ENCODE peak calls at places on chromosomes 1 and 21, in ten cellular contexts. One of them, this sample, is unnamed.

GRCh38 chr21:33940846-33941245 is 25.2 kb upstream of the ATP5PO start:
- DNase-seq in HEK293T: no peak
- DNase-seq in fibroblast of the aortic adventitia: no peak
- DNase-seq in activated CD4-positive, alpha-beta T cell treated with anti-CD3 and anti-CD28 coated beads for 4 hours: no peak
- DNase-seq in NCI-H774: no peak
- DNase-seq in mucosa of gallbladder: no peak
- DNase-seq in activated T-helper 1 cell treated with anti-CD3 and anti-CD28 coated beads, Interleukin-12 subunit alpha, Interleukin-12 subunit beta, Interleukin-2, Interleukin-4 antibody, amounts not matched to agents 30 ng/mL and 10 ng/mL and 1 ng/mL, durations not matched to agents 14 hours and 24 hours and 36 hours: no peak
- DNase-seq in NCI-H2171: no peak
- DNase-seq in dorsolateral prefrontal cortex: no peak
- DNase-seq in activated CD8-positive, alpha-beta T cell treated with anti-CD3 and anti-CD28 coated beads for 36 hours: no peak
- DNase-seq in this sample: no peak

GRCh38 chr1:195664628-195665027 is 943.6 kb downstream of the KCNT2 start:
- DNase-seq in HEK293T: no peak
- DNase-seq in fibroblast of the aortic adventitia: peak
- DNase-seq in activated CD4-positive, alpha-beta T cell treated with anti-CD3 and anti-CD28 coated beads for 4 hours: no peak
- DNase-seq in NCI-H774: no peak
- DNase-seq in mucosa of gallbladder: peak
- DNase-seq in activated T-helper 1 cell treated with anti-CD3 and anti-CD28 coated beads, Interleukin-12 subunit alpha, Interleukin-12 subunit beta, Interleukin-2, Interleukin-4 antibody, amounts not matched to agents 30 ng/mL and 10 ng/mL and 1 ng/mL, durations not matched to agents 14 hours and 24 hours and 36 hours: no peak
- DNase-seq in NCI-H2171: no peak
- DNase-seq in dorsolateral prefrontal cortex: no peak
- DNase-seq in activated CD8-positive, alpha-beta T cell treated with anti-CD3 and anti-CD28 coated beads for 36 hours: no peak
- DNase-seq in this sample: no peak

GRCh38 chr1:228004331-228004871 is 2.4 kb upstream of the WNT3A start:
- DNase-seq in HEK293T: peak
- DNase-seq in fibroblast of the aortic adventitia: no peak
- DNase-seq in activated CD4-positive, alpha-beta T cell treated with anti-CD3 and anti-CD28 coated beads for 4 hours: no peak
- DNase-seq in NCI-H774: no peak
- DNase-seq in mucosa of gallbladder: no peak
- DNase-seq in activated T-helper 1 cell treated with anti-CD3 and anti-CD28 coated beads, Interleukin-12 subunit alpha, Interleukin-12 subunit beta, Interleukin-2, Interleukin-4 antibody, amounts not matched to agents 30 ng/mL and 10 ng/mL and 1 ng/mL, durations not matched to agents 14 hours and 24 hours and 36 hours: no peak
- DNase-seq in NCI-H2171: no peak
- DNase-seq in dorsolateral prefrontal cortex: no peak
- DNase-seq in activated CD8-positive, alpha-beta T cell treated with anti-CD3 and anti-CD28 coated beads for 36 hours: peak
- DNase-seq in this sample: no peak

GRCh38 chr1:184225501-184226487 is 161.0 kb upstream of the C1orf21 start:
- DNase-seq in HEK293T: no peak
- DNase-seq in fibroblast of the aortic adventitia: no peak
- DNase-seq in activated CD4-positive, alpha-beta T cell treated with anti-CD3 and anti-CD28 coated beads for 4 hours: no peak
- DNase-seq in NCI-H774: no peak
- DNase-seq in mucosa of gallbladder: no peak
- DNase-seq in activated T-helper 1 cell treated with anti-CD3 and anti-CD28 coated beads, Interleukin-12 subunit alpha, Interleukin-12 subunit beta, Interleukin-2, Interleukin-4 antibody, amounts not matched to agents 30 ng/mL and 10 ng/mL and 1 ng/mL, durations not matched to agents 14 hours and 24 hours and 36 hours: no peak
- DNase-seq in NCI-H2171: no peak
- DNase-seq in dorsolateral prefrontal cortex: peak
- DNase-seq in activated CD8-positive, alpha-beta T cell treated with anti-CD3 and anti-CD28 coated beads for 36 hours: no peak
- DNase-seq in this sample: no peak

GRCh38 chr1:212270564-212270963 is 14.6 kb upstream of the PPP2R5A start:
- DNase-seq in HEK293T: no peak
- DNase-seq in fibroblast of the aortic adventitia: no peak
- DNase-seq in activated CD4-positive, alpha-beta T cell treated with anti-CD3 and anti-CD28 coated beads for 4 hours: no peak
- DNase-seq in NCI-H774: no peak
- DNase-seq in mucosa of gallbladder: no peak
- DNase-seq in activated T-helper 1 cell treated with anti-CD3 and anti-CD28 coated beads, Interleukin-12 subunit alpha, Interleukin-12 subunit beta, Interleukin-2, Interleukin-4 antibody, amounts not matched to agents 30 ng/mL and 10 ng/mL and 1 ng/mL, durations not matched to agents 14 hours and 24 hours and 36 hours: no peak
- DNase-seq in NCI-H2171: no peak
- DNase-seq in dorsolateral prefrontal cortex: no peak
- DNase-seq in activated CD8-positive, alpha-beta T cell treated with anti-CD3 and anti-CD28 coated beads for 36 hours: no peak
- DNase-seq in this sample: no peak

GRCh38 chr1:168304865-168305264 is 24.2 kb downstream of the TBX19 start:
- DNase-seq in HEK293T: no peak
- DNase-seq in fibroblast of the aortic adventitia: no peak
- DNase-seq in activated CD4-positive, alpha-beta T cell treated with anti-CD3 and anti-CD28 coated beads for 4 hours: no peak
- DNase-seq in NCI-H774: no peak
- DNase-seq in mucosa of gallbladder: no peak
- DNase-seq in activated T-helper 1 cell treated with anti-CD3 and anti-CD28 coated beads, Interleukin-12 subunit alpha, Interleukin-12 subunit beta, Interleukin-2, Interleukin-4 antibody, amounts not matched to agents 30 ng/mL and 10 ng/mL and 1 ng/mL, durations not matched to agents 14 hours and 24 hours and 36 hours: no peak
- DNase-seq in NCI-H2171: peak
- DNase-seq in dorsolateral prefrontal cortex: no peak
- DNase-seq in activated CD8-positive, alpha-beta T cell treated with anti-CD3 and anti-CD28 coated beads for 36 hours: no peak
- DNase-seq in this sample: no peak

GRCh38 chr1:163071381-163072255 is 2.5 kb downstream of the RGS4 start:
- DNase-seq in HEK293T: peak
- DNase-seq in fibroblast of the aortic adventitia: peak
- DNase-seq in activated CD4-positive, alpha-beta T cell treated with anti-CD3 and anti-CD28 coated beads for 4 hours: no peak
- DNase-seq in NCI-H774: peak
- DNase-seq in mucosa of gallbladder: peak
- DNase-seq in activated T-helper 1 cell treated with anti-CD3 and anti-CD28 coated beads, Interleukin-12 subunit alpha, Interleukin-12 subunit beta, Interleukin-2, Interleukin-4 antibody, amounts not matched to agents 30 ng/mL and 10 ng/mL and 1 ng/mL, durations not matched to agents 14 hours and 24 hours and 36 hours: peak
- DNase-seq in NCI-H2171: peak
- DNase-seq in dorsolateral prefrontal cortex: no peak
- DNase-seq in activated CD8-positive, alpha-beta T cell treated with anti-CD3 and anti-CD28 coated beads for 36 hours: peak
- DNase-seq in this sample: peak

GRCh38 chr1:73044241-73044640 is 761.9 kb upstream of the NEGR1 start:
- DNase-seq in HEK293T: no peak
- DNase-seq in fibroblast of the aortic adventitia: no peak
- DNase-seq in activated CD4-positive, alpha-beta T cell treated with anti-CD3 and anti-CD28 coated beads for 4 hours: no peak
- DNase-seq in NCI-H774: no peak
- DNase-seq in mucosa of gallbladder: no peak
- DNase-seq in activated T-helper 1 cell treated with anti-CD3 and anti-CD28 coated beads, Interleukin-12 subunit alpha, Interleukin-12 subunit beta, Interleukin-2, Interleukin-4 antibody, amounts not matched to agents 30 ng/mL and 10 ng/mL and 1 ng/mL, durations not matched to agents 14 hours and 24 hours and 36 hours: no peak
- DNase-seq in NCI-H2171: no peak
- DNase-seq in dorsolateral prefrontal cortex: peak
- DNase-seq in activated CD8-positive, alpha-beta T cell treated with anti-CD3 and anti-CD28 coated beads for 36 hours: no peak
- DNase-seq in this sample: no peak

GRCh38 chr1:37858931-37859506 is 373 bp downstream of the MTF1 start:
- DNase-seq in HEK293T: no peak
- DNase-seq in fibroblast of the aortic adventitia: peak
- DNase-seq in activated CD4-positive, alpha-beta T cell treated with anti-CD3 and anti-CD28 coated beads for 4 hours: no peak
- DNase-seq in NCI-H774: no peak
- DNase-seq in mucosa of gallbladder: no peak
- DNase-seq in activated T-helper 1 cell treated with anti-CD3 and anti-CD28 coated beads, Interleukin-12 subunit alpha, Interleukin-12 subunit beta, Interleukin-2, Interleukin-4 antibody, amounts not matched to agents 30 ng/mL and 10 ng/mL and 1 ng/mL, durations not matched to agents 14 hours and 24 hours and 36 hours: peak
- DNase-seq in NCI-H2171: peak
- DNase-seq in dorsolateral prefrontal cortex: no peak
- DNase-seq in activated CD8-positive, alpha-beta T cell treated with anti-CD3 and anti-CD28 coated beads for 36 hours: peak
- DNase-seq in this sample: no peak

GRCh38 chr1:159250817-159251216 is 46.1 kb downstream of the ACKR1 start:
- DNase-seq in HEK293T: no peak
- DNase-seq in fibroblast of the aortic adventitia: no peak
- DNase-seq in activated CD4-positive, alpha-beta T cell treated with anti-CD3 and anti-CD28 coated beads for 4 hours: no peak
- DNase-seq in NCI-H774: no peak
- DNase-seq in mucosa of gallbladder: no peak
- DNase-seq in activated T-helper 1 cell treated with anti-CD3 and anti-CD28 coated beads, Interleukin-12 subunit alpha, Interleukin-12 subunit beta, Interleukin-2, Interleukin-4 antibody, amounts not matched to agents 30 ng/mL and 10 ng/mL and 1 ng/mL, durations not matched to agents 14 hours and 24 hours and 36 hours: no peak
- DNase-seq in NCI-H2171: no peak
- DNase-seq in dorsolateral prefrontal cortex: no peak
- DNase-seq in activated CD8-positive, alpha-beta T cell treated with anti-CD3 and anti-CD28 coated beads for 36 hours: no peak
- DNase-seq in this sample: no peak

GRCh38 chr1:14071581-14071980 is 371.6 kb downstream of the PRDM2 start:
- DNase-seq in HEK293T: no peak
- DNase-seq in fibroblast of the aortic adventitia: no peak
- DNase-seq in activated CD4-positive, alpha-beta T cell treated with anti-CD3 and anti-CD28 coated beads for 4 hours: no peak
- DNase-seq in NCI-H774: no peak
- DNase-seq in mucosa of gallbladder: no peak
- DNase-seq in activated T-helper 1 cell treated with anti-CD3 and anti-CD28 coated beads, Interleukin-12 subunit alpha, Interleukin-12 subunit beta, Interleukin-2, Interleukin-4 antibody, amounts not matched to agents 30 ng/mL and 10 ng/mL and 1 ng/mL, durations not matched to agents 14 hours and 24 hours and 36 hours: no peak
- DNase-seq in NCI-H2171: no peak
- DNase-seq in dorsolateral prefrontal cortex: no peak
- DNase-seq in activated CD8-positive, alpha-beta T cell treated with anti-CD3 and anti-CD28 coated beads for 36 hours: no peak
- DNase-seq in this sample: no peak

GRCh38 chr1:227786673-227787512 is 28.6 kb upstream of the PRSS38 start:
- DNase-seq in HEK293T: no peak
- DNase-seq in fibroblast of the aortic adventitia: no peak
- DNase-seq in activated CD4-positive, alpha-beta T cell treated with anti-CD3 and anti-CD28 coated beads for 4 hours: no peak
- DNase-seq in NCI-H774: no peak
- DNase-seq in mucosa of gallbladder: peak
- DNase-seq in activated T-helper 1 cell treated with anti-CD3 and anti-CD28 coated beads, Interleukin-12 subunit alpha, Interleukin-12 subunit beta, Interleukin-2, Interleukin-4 antibody, amounts not matched to agents 30 ng/mL and 10 ng/mL and 1 ng/mL, durations not matched to agents 14 hours and 24 hours and 36 hours: no peak
- DNase-seq in NCI-H2171: no peak
- DNase-seq in dorsolateral prefrontal cortex: no peak
- DNase-seq in activated CD8-positive, alpha-beta T cell treated with anti-CD3 and anti-CD28 coated beads for 36 hours: no peak
- DNase-seq in this sample: no peak

GRCh38 chr21:44401386-44402160 is 48.2 kb downstream of the TRPM2 start:
- DNase-seq in HEK293T: no peak
- DNase-seq in fibroblast of the aortic adventitia: no peak
- DNase-seq in activated CD4-positive, alpha-beta T cell treated with anti-CD3 and anti-CD28 coated beads for 4 hours: no peak
- DNase-seq in NCI-H774: no peak
- DNase-seq in mucosa of gallbladder: peak
- DNase-seq in activated T-helper 1 cell treated with anti-CD3 and anti-CD28 coated beads, Interleukin-12 subunit alpha, Interleukin-12 subunit beta, Interleukin-2, Interleukin-4 antibody, amounts not matched to agents 30 ng/mL and 10 ng/mL and 1 ng/mL, durations not matched to agents 14 hours and 24 hours and 36 hours: no peak
- DNase-seq in NCI-H2171: no peak
- DNase-seq in dorsolateral prefrontal cortex: peak
- DNase-seq in activated CD8-positive, alpha-beta T cell treated with anti-CD3 and anti-CD28 coated beads for 36 hours: no peak
- DNase-seq in this sample: no peak

GRCh38 chr1:5943373-5944068 is 48.7 kb downstream of the NPHP4 start:
- DNase-seq in HEK293T: no peak
- DNase-seq in fibroblast of the aortic adventitia: no peak
- DNase-seq in activated CD4-positive, alpha-beta T cell treated with anti-CD3 and anti-CD28 coated beads for 4 hours: no peak
- DNase-seq in NCI-H774: no peak
- DNase-seq in mucosa of gallbladder: no peak
- DNase-seq in activated T-helper 1 cell treated with anti-CD3 and anti-CD28 coated beads, Interleukin-12 subunit alpha, Interleukin-12 subunit beta, Interleukin-2, Interleukin-4 antibody, amounts not matched to agents 30 ng/mL and 10 ng/mL and 1 ng/mL, durations not matched to agents 14 hours and 24 hours and 36 hours: no peak
- DNase-seq in NCI-H2171: no peak
- DNase-seq in dorsolateral prefrontal cortex: peak
- DNase-seq in activated CD8-positive, alpha-beta T cell treated with anti-CD3 and anti-CD28 coated beads for 36 hours: no peak
- DNase-seq in this sample: no peak

GRCh38 chr1:171803056-171803455 is 21.6 kb downstream of the METTL13 start:
- DNase-seq in HEK293T: no peak
- DNase-seq in fibroblast of the aortic adventitia: peak
- DNase-seq in activated CD4-positive, alpha-beta T cell treated with anti-CD3 and anti-CD28 coated beads for 4 hours: no peak
- DNase-seq in NCI-H774: no peak
- DNase-seq in mucosa of gallbladder: no peak
- DNase-seq in activated T-helper 1 cell treated with anti-CD3 and anti-CD28 coated beads, Interleukin-12 subunit alpha, Interleukin-12 subunit beta, Interleukin-2, Interleukin-4 antibody, amounts not matched to agents 30 ng/mL and 10 ng/mL and 1 ng/mL, durations not matched to agents 14 hours and 24 hours and 36 hours: no peak
- DNase-seq in NCI-H2171: no peak
- DNase-seq in dorsolateral prefrontal cortex: no peak
- DNase-seq in activated CD8-positive, alpha-beta T cell treated with anti-CD3 and anti-CD28 coated beads for 36 hours: no peak
- DNase-seq in this sample: no peak

GRCh38 chr1:31746687-31747086 is 17.5 kb downstream of the ADGRB2 start:
- DNase-seq in HEK293T: no peak
- DNase-seq in fibroblast of the aortic adventitia: peak
- DNase-seq in activated CD4-positive, alpha-beta T cell treated with anti-CD3 and anti-CD28 coated beads for 4 hours: no peak
- DNase-seq in NCI-H774: no peak
- DNase-seq in mucosa of gallbladder: no peak
- DNase-seq in activated T-helper 1 cell treated with anti-CD3 and anti-CD28 coated beads, Interleukin-12 subunit alpha, Interleukin-12 subunit beta, Interleukin-2, Interleukin-4 antibody, amounts not matched to agents 30 ng/mL and 10 ng/mL and 1 ng/mL, durations not matched to agents 14 hours and 24 hours and 36 hours: no peak
- DNase-seq in NCI-H2171: no peak
- DNase-seq in dorsolateral prefrontal cortex: no peak
- DNase-seq in activated CD8-positive, alpha-beta T cell treated with anti-CD3 and anti-CD28 coated beads for 36 hours: peak
- DNase-seq in this sample: no peak

GRCh38 chr1:94862718-94863117 is 42.6 kb downstream of the SLC44A3 start:
- DNase-seq in HEK293T: no peak
- DNase-seq in fibroblast of the aortic adventitia: no peak
- DNase-seq in activated CD4-positive, alpha-beta T cell treated with anti-CD3 and anti-CD28 coated beads for 4 hours: no peak
- DNase-seq in NCI-H774: no peak
- DNase-seq in mucosa of gallbladder: no peak
- DNase-seq in activated T-helper 1 cell treated with anti-CD3 and anti-CD28 coated beads, Interleukin-12 subunit alpha, Interleukin-12 subunit beta, Interleukin-2, Interleukin-4 antibody, amounts not matched to agents 30 ng/mL and 10 ng/mL and 1 ng/mL, durations not matched to agents 14 hours and 24 hours and 36 hours: no peak
- DNase-seq in NCI-H2171: no peak
- DNase-seq in dorsolateral prefrontal cortex: no peak
- DNase-seq in activated CD8-positive, alpha-beta T cell treated with anti-CD3 and anti-CD28 coated beads for 36 hours: no peak
- DNase-seq in this sample: no peak

GRCh38 chr1:224333939-224334701 is 4.1 kb upstream of the NVL start:
- DNase-seq in HEK293T: no peak
- DNase-seq in fibroblast of the aortic adventitia: peak
- DNase-seq in activated CD4-positive, alpha-beta T cell treated with anti-CD3 and anti-CD28 coated beads for 4 hours: no peak
- DNase-seq in NCI-H774: no peak
- DNase-seq in mucosa of gallbladder: no peak
- DNase-seq in activated T-helper 1 cell treated with anti-CD3 and anti-CD28 coated beads, Interleukin-12 subunit alpha, Interleukin-12 subunit beta, Interleukin-2, Interleukin-4 antibody, amounts not matched to agents 30 ng/mL and 10 ng/mL and 1 ng/mL, durations not matched to agents 14 hours and 24 hours and 36 hours: no peak
- DNase-seq in NCI-H2171: no peak
- DNase-seq in dorsolateral prefrontal cortex: no peak
- DNase-seq in activated CD8-positive, alpha-beta T cell treated with anti-CD3 and anti-CD28 coated beads for 36 hours: no peak
- DNase-seq in this sample: no peak

GRCh38 chr1:168468042-168468809 is 75.6 kb downstream of the XCL2 start:
- DNase-seq in HEK293T: no peak
- DNase-seq in fibroblast of the aortic adventitia: peak
- DNase-seq in activated CD4-positive, alpha-beta T cell treated with anti-CD3 and anti-CD28 coated beads for 4 hours: no peak
- DNase-seq in NCI-H774: no peak
- DNase-seq in mucosa of gallbladder: no peak
- DNase-seq in activated T-helper 1 cell treated with anti-CD3 and anti-CD28 coated beads, Interleukin-12 subunit alpha, Interleukin-12 subunit beta, Interleukin-2, Interleukin-4 antibody, amounts not matched to agents 30 ng/mL and 10 ng/mL and 1 ng/mL, durations not matched to agents 14 hours and 24 hours and 36 hours: no peak
- DNase-seq in NCI-H2171: no peak
- DNase-seq in dorsolateral prefrontal cortex: no peak
- DNase-seq in activated CD8-positive, alpha-beta T cell treated with anti-CD3 and anti-CD28 coated beads for 36 hours: no peak
- DNase-seq in this sample: no peak

GRCh38 chr1:43143441-43143888 is 28.6 kb downstream of the EBNA1BP2 start:
- DNase-seq in HEK293T: no peak
- DNase-seq in fibroblast of the aortic adventitia: no peak
- DNase-seq in activated CD4-positive, alpha-beta T cell treated with anti-CD3 and anti-CD28 coated beads for 4 hours: no peak
- DNase-seq in NCI-H774: no peak
- DNase-seq in mucosa of gallbladder: no peak
- DNase-seq in activated T-helper 1 cell treated with anti-CD3 and anti-CD28 coated beads, Interleukin-12 subunit alpha, Interleukin-12 subunit beta, Interleukin-2, Interleukin-4 antibody, amounts not matched to agents 30 ng/mL and 10 ng/mL and 1 ng/mL, durations not matched to agents 14 hours and 24 hours and 36 hours: no peak
- DNase-seq in NCI-H2171: no peak
- DNase-seq in dorsolateral prefrontal cortex: no peak
- DNase-seq in activated CD8-positive, alpha-beta T cell treated with anti-CD3 and anti-CD28 coated beads for 36 hours: peak
- DNase-seq in this sample: no peak

GRCh38 chr1:200075938-200076546 is 48.5 kb downstream of the NR5A2 start:
- DNase-seq in HEK293T: no peak
- DNase-seq in fibroblast of the aortic adventitia: peak
- DNase-seq in activated CD4-positive, alpha-beta T cell treated with anti-CD3 and anti-CD28 coated beads for 4 hours: no peak
- DNase-seq in NCI-H774: no peak
- DNase-seq in mucosa of gallbladder: peak
- DNase-seq in activated T-helper 1 cell treated with anti-CD3 and anti-CD28 coated beads, Interleukin-12 subunit alpha, Interleukin-12 subunit beta, Interleukin-2, Interleukin-4 antibody, amounts not matched to agents 30 ng/mL and 10 ng/mL and 1 ng/mL, durations not matched to agents 14 hours and 24 hours and 36 hours: no peak
- DNase-seq in NCI-H2171: no peak
- DNase-seq in dorsolateral prefrontal cortex: no peak
- DNase-seq in activated CD8-positive, alpha-beta T cell treated with anti-CD3 and anti-CD28 coated beads for 36 hours: no peak
- DNase-seq in this sample: no peak

GRCh38 chr1:25026757-25027450 is 96.8 kb upstream of the RUNX3 start:
- DNase-seq in HEK293T: no peak
- DNase-seq in fibroblast of the aortic adventitia: no peak
- DNase-seq in activated CD4-positive, alpha-beta T cell treated with anti-CD3 and anti-CD28 coated beads for 4 hours: no peak
- DNase-seq in NCI-H774: no peak
- DNase-seq in mucosa of gallbladder: no peak
- DNase-seq in activated T-helper 1 cell treated with anti-CD3 and anti-CD28 coated beads, Interleukin-12 subunit alpha, Interleukin-12 subunit beta, Interleukin-2, Interleukin-4 antibody, amounts not matched to agents 30 ng/mL and 10 ng/mL and 1 ng/mL, durations not matched to agents 14 hours and 24 hours and 36 hours: no peak
- DNase-seq in NCI-H2171: no peak
- DNase-seq in dorsolateral prefrontal cortex: no peak
- DNase-seq in activated CD8-positive, alpha-beta T cell treated with anti-CD3 and anti-CD28 coated beads for 36 hours: no peak
- DNase-seq in this sample: no peak

GRCh38 chr1:144551543-144552424 is 40.9 kb upstream of the PPIAL4F start:
- DNase-seq in HEK293T: peak
- DNase-seq in fibroblast of the aortic adventitia: peak
- DNase-seq in activated CD4-positive, alpha-beta T cell treated with anti-CD3 and anti-CD28 coated beads for 4 hours: peak
- DNase-seq in NCI-H774: peak
- DNase-seq in mucosa of gallbladder: peak
- DNase-seq in activated T-helper 1 cell treated with anti-CD3 and anti-CD28 coated beads, Interleukin-12 subunit alpha, Interleukin-12 subunit beta, Interleukin-2, Interleukin-4 antibody, amounts not matched to agents 30 ng/mL and 10 ng/mL and 1 ng/mL, durations not matched to agents 14 hours and 24 hours and 36 hours: peak
- DNase-seq in NCI-H2171: peak
- DNase-seq in dorsolateral prefrontal cortex: peak
- DNase-seq in activated CD8-positive, alpha-beta T cell treated with anti-CD3 and anti-CD28 coated beads for 36 hours: peak
- DNase-seq in this sample: peak

GRCh38 chr1:1858382-1859086 is 32.4 kb downstream of the GNB1 start:
- DNase-seq in HEK293T: peak
- DNase-seq in fibroblast of the aortic adventitia: peak
- DNase-seq in activated CD4-positive, alpha-beta T cell treated with anti-CD3 and anti-CD28 coated beads for 4 hours: peak
- DNase-seq in NCI-H774: peak
- DNase-seq in mucosa of gallbladder: peak
- DNase-seq in activated T-helper 1 cell treated with anti-CD3 and anti-CD28 coated beads, Interleukin-12 subunit alpha, Interleukin-12 subunit beta, Interleukin-2, Interleukin-4 antibody, amounts not matched to agents 30 ng/mL and 10 ng/mL and 1 ng/mL, durations not matched to agents 14 hours and 24 hours and 36 hours: no peak
- DNase-seq in NCI-H2171: peak
- DNase-seq in dorsolateral prefrontal cortex: peak
- DNase-seq in activated CD8-positive, alpha-beta T cell treated with anti-CD3 and anti-CD28 coated beads for 36 hours: peak
- DNase-seq in this sample: no peak

GRCh38 chr1:6646499-6647148 is 22.0 kb downstream of the THAP3 start:
- DNase-seq in HEK293T: peak
- DNase-seq in fibroblast of the aortic adventitia: peak
- DNase-seq in activated CD4-positive, alpha-beta T cell treated with anti-CD3 and anti-CD28 coated beads for 4 hours: peak
- DNase-seq in NCI-H774: no peak
- DNase-seq in mucosa of gallbladder: no peak
- DNase-seq in activated T-helper 1 cell treated with anti-CD3 and anti-CD28 coated beads, Interleukin-12 subunit alpha, Interleukin-12 subunit beta, Interleukin-2, Interleukin-4 antibody, amounts not matched to agents 30 ng/mL and 10 ng/mL and 1 ng/mL, durations not matched to agents 14 hours and 24 hours and 36 hours: no peak
- DNase-seq in NCI-H2171: peak
- DNase-seq in dorsolateral prefrontal cortex: no peak
- DNase-seq in activated CD8-positive, alpha-beta T cell treated with anti-CD3 and anti-CD28 coated beads for 36 hours: peak
- DNase-seq in this sample: no peak

This sample was measured in progenitor cell of endocrine pancreas.